ENCODE peak calls at places on chromosomes 16 and 17, in eight cellular contexts. B, R, K, I, E, A, O and D are unnamed samples.

GRCh38 chr17:82443465-82444283 is 6.9 kb downstream of the CYBC1 start:
- DNase-seq in B (no peak), R (peak; percentile 84), K (no peak), I (no peak), E (no peak), A (no peak), O (no peak), D (no peak)

GRCh38 chr17:60664022-60664421 is 13.6 kb upstream of the BCAS3 start:
- DNase-seq in B (no peak), R (no peak), K (no peak), I (no peak), E (no peak), A (no peak), O (no peak), D (no peak)

GRCh38 chr17:31508310-31509094 is 117.0 kb downstream of the RAB11FIP4 start:
- DNase-seq in B (peak; percentile 81), R (peak; percentile 15), K (no peak), I (peak; percentile 56), E (peak; percentile 93), A (no peak), O (peak; percentile 76), D (no peak)

GRCh38 chr17:74362811-74363498 is 1.3 kb upstream of the BTBD17 start:
- DNase-seq in B (no peak), R (no peak), K (no peak), I (no peak), E (no peak), A (no peak), O (no peak), D (no peak)

GRCh38 chr17:78532922-78533640 is 44.1 kb downstream of the DNAH17 start:
- DNase-seq in B (peak; percentile 38), R (no peak), K (no peak), I (no peak), E (no peak), A (no peak), O (no peak), D (no peak)

GRCh38 chr16:23650674-23651073 is 9.4 kb downstream of the DCTN5 start:
- DNase-seq in B (no peak), R (no peak), K (no peak), I (no peak), E (no peak), A (no peak), O (no peak), D (no peak)

GRCh38 chr17:30236807-30237206 is 1.3 kb upstream of the SLC6A4 start:
- DNase-seq in B (peak; percentile 29), R (peak; percentile 39), K (peak; percentile 80), I (no peak), E (no peak), A (no peak), O (no peak), D (no peak)

GRCh38 chr17:74860229-74860998 is 729 bp upstream of the GRIN2C start:
- DNase-seq in B (peak; percentile 41), R (no peak), K (no peak), I (no peak), E (no peak), A (no peak), O (no peak), D (no peak)

GRCh38 chr16:3121843-3122467 is 9.6 kb downstream of the ZNF205 start:
- DNase-seq in B (no peak), R (no peak), K (no peak), I (no peak), E (no peak), A (peak; percentile 61), O (no peak), D (peak; percentile 95)

GRCh38 chr16:87918314-87918713 is 18.0 kb downstream of the CA5A start:
- DNase-seq in B (no peak), R (peak; percentile 77), K (no peak), I (no peak), E (no peak), A (peak; percentile 91), O (no peak), D (no peak)

GRCh38 chr17:61128671-61129115 is 270.9 kb upstream of the TBX2 start:
- DNase-seq in B (no peak), R (no peak), K (no peak), I (no peak), E (no peak), A (no peak), O (no peak), D (no peak)

GRCh38 chr16:53052519-53053501 is at the start of gene CHD9NB:
- DNase-seq in B (peak; percentile 42), R (no peak), K (no peak), I (no peak), E (peak; percentile 18), A (no peak), O (no peak), D (peak; percentile 26)

GRCh38 chr17:49585422-49586027 is 9.9 kb downstream of the NXPH3 start:
- DNase-seq in B (no peak), R (no peak), K (no peak), I (no peak), E (no peak), A (no peak), O (peak; percentile 46), D (no peak)

GRCh38 chr16:12082207-12082606 is 105.7 kb downstream of the SNX29 start:
- DNase-seq in B (peak; percentile 58), R (no peak), K (no peak), I (no peak), E (peak; percentile 48), A (no peak), O (no peak), D (no peak)

GRCh38 chr17:27244481-27245223 is 49.3 kb upstream of the WSB1 start:
- DNase-seq in B (no peak), R (peak; percentile 70), K (peak; percentile 23), I (no peak), E (no peak), A (peak; percentile 80), O (no peak), D (peak; percentile 47)

GRCh38 chr16:1794908-1795666 is 1.6 kb upstream of the IGFALS start:
- DNase-seq in B (no peak), R (no peak), K (no peak), I (no peak), E (no peak), A (peak; percentile 9), O (no peak), D (peak; percentile 18)